ENCODE peak calls at places on chromosomes 4 and X, in six cellular contexts. One of them, this sample, is unnamed.

GRCh38 chrX:68183612-68184214 is 249.6 kb downstream of the OPHN1 start:
- DNase-seq in GM10248: no peak
- DNase-seq in amygdala: no peak
- DNase-seq in NCI-H1092: peak
- DNase-seq in mucosa of gallbladder: no peak
- DNase-seq in HT1080: peak
- DNase-seq in this sample: no peak

GRCh38 chr4:6116696-6117285 is 83.6 kb downstream of the JAKMIP1 start:
- DNase-seq in mucosa of gallbladder: no peak
- DNase-seq in NCI-H1092: peak
- DNase-seq in GM10248: no peak
- DNase-seq in HT1080: no peak
- DNase-seq in amygdala: no peak
- DNase-seq in this sample: no peak

GRCh38 chrX:11537141-11537540 is 128.6 kb downstream of the ARHGAP6 start:
- DNase-seq in NCI-H1092: no peak
- DNase-seq in amygdala: no peak
- DNase-seq in HT1080: no peak
- DNase-seq in mucosa of gallbladder: no peak
- DNase-seq in GM10248: no peak
- DNase-seq in this sample: no peak

GRCh38 chrX:22135994-22136684 is 104.0 kb downstream of the PHEX start:
- DNase-seq in GM10248: peak
- DNase-seq in HT1080: peak
- DNase-seq in NCI-H1092: peak
- DNase-seq in amygdala: no peak
- DNase-seq in mucosa of gallbladder: peak
- DNase-seq in this sample: no peak

GRCh38 chrX:137749282-137749681 is 183.4 kb downstream of the ZIC3 start:
- DNase-seq in mucosa of gallbladder: no peak
- DNase-seq in amygdala: no peak
- DNase-seq in NCI-H1092: no peak
- DNase-seq in HT1080: no peak
- DNase-seq in GM10248: no peak
- DNase-seq in this sample: no peak

GRCh38 chr4:24896977-24897376 is 15.9 kb downstream of the CCDC149 start:
- DNase-seq in NCI-H1092: no peak
- DNase-seq in amygdala: peak
- DNase-seq in GM10248: no peak
- DNase-seq in HT1080: no peak
- DNase-seq in mucosa of gallbladder: no peak
- DNase-seq in this sample: no peak

GRCh38 chr4:126007142-126007541 is 692.4 kb downstream of the FAT4 start:
- DNase-seq in mucosa of gallbladder: no peak
- DNase-seq in amygdala: no peak
- DNase-seq in HT1080: no peak
- DNase-seq in NCI-H1092: no peak
- DNase-seq in GM10248: no peak
- DNase-seq in this sample: no peak

GRCh38 chr4:87236851-87237250 is 16.4 kb upstream of the KLHL8 start:
- DNase-seq in GM10248: no peak
- DNase-seq in HT1080: no peak
- DNase-seq in mucosa of gallbladder: no peak
- DNase-seq in amygdala: no peak
- DNase-seq in NCI-H1092: no peak
- DNase-seq in this sample: no peak

GRCh38 chr4:8120518-8120917 is 38.1 kb downstream of the ABLIM2 start:
- DNase-seq in mucosa of gallbladder: no peak
- DNase-seq in NCI-H1092: no peak
- DNase-seq in amygdala: no peak
- DNase-seq in HT1080: no peak
- DNase-seq in GM10248: no peak
- DNase-seq in this sample: no peak

GRCh38 chr4:56870927-56871326 is 36.8 kb upstream of the REST start:
- DNase-seq in HT1080: no peak
- DNase-seq in mucosa of gallbladder: no peak
- DNase-seq in GM10248: no peak
- DNase-seq in NCI-H1092: peak
- DNase-seq in amygdala: no peak
- DNase-seq in this sample: peak

GRCh38 chrX:154125356-154126040 is 18.5 kb upstream of the OPN1LW start:
- DNase-seq in NCI-H1092: no peak
- DNase-seq in GM10248: no peak
- DNase-seq in HT1080: no peak
- DNase-seq in mucosa of gallbladder: no peak
- DNase-seq in amygdala: no peak
- DNase-seq in this sample: no peak

This sample was measured in BJ.